ENCODE peak calls at places on chromosome 1, in five cellular contexts. Y is NCI-H748 treated with DMSO at 0.1 percent for 48 hours, M is D341Med, J is H54, P is choroid plexus epithelial cell. D is an unnamed sample.

GRCh38 chr1:111436726-111437125 is 9.2 kb upstream of the OVGP1 start:
- DNase-seq in Y (no peak), M (no peak), P (no peak), J (no peak), D (no peak)

GRCh38 chr1:225928186-225929175 is 4.4 kb upstream of the PYCR2 start:
- DNase-seq in M (no peak), J (no peak), P (no peak), Y (no peak), D (no peak)

GRCh38 chr1:64366821-64367220 is 103.1 kb upstream of the CACHD1 start:
- DNase-seq in Y (no peak), P (no peak), M (no peak), J (no peak), D (no peak)

GRCh38 chr1:2553871-2554620 is 2.1 kb upstream of the TNFRSF14 start:
- DNase-seq in J (no peak), M (no peak), P (no peak), Y (no peak), D (no peak)

GRCh38 chr1:69911301-69911801 is 294.0 kb downstream of the LRRC40 start:
- DNase-seq in Y (no peak), P (peak), M (no peak), J (peak), D (no peak)

GRCh38 chr1:219465247-219466093 is 147.4 kb downstream of the ZC3H11B start:
- DNase-seq in M (no peak), Y (no peak), P (peak), J (no peak), D (no peak)

GRCh38 chr1:212040629-212041028 is 5.1 kb downstream of the DTL start:
- DNase-seq in J (no peak), M (no peak), Y (no peak), P (no peak), D (no peak)

GRCh38 chr1:145706282-145706681 is 886 bp downstream of the PDZK1 start:
- DNase-seq in Y (no peak), M (no peak), P (no peak), J (peak), D (no peak)

GRCh38 chr1:85577421-85578320 is 2.9 kb upstream of the CCN1 start:
- DNase-seq in J (no peak), M (no peak), Y (no peak), P (peak), D (no peak)

GRCh38 chr1:6093611-6094010 is 47.9 kb downstream of the KCNAB2 start:
- DNase-seq in P (no peak), M (no peak), Y (no peak), J (no peak), D (no peak)

GRCh38 chr1:237507005-237507404 is 383.7 kb downstream of the ZP4 start:
- DNase-seq in Y (no peak), J (no peak), M (no peak), P (no peak), D (no peak)

GRCh38 chr1:55321947-55322346 is 106.8 kb upstream of the USP24 start:
- DNase-seq in M (no peak), J (no peak), Y (no peak), P (peak), D (no peak)